ENCODE peak calls at places on chromosomes 5 and 9, in four cellular contexts. One of them, this sample, is unnamed.

GRCh38 chr9:36486454-36486932 is 86.2 kb upstream of the MELK start:
- DNase-seq in GM12878: no peak
- DNase-seq in HepG2: no peak
- DNase-seq in K562: peak
- DNase-seq in this sample: no peak

GRCh38 chr9:75238311-75238976 is 150.1 kb downstream of the OSTF1 start:
- DNase-seq in GM12878: peak
- DNase-seq in HepG2: peak
- DNase-seq in K562: peak
- DNase-seq in this sample: peak

GRCh38 chr9:121369595-121370265 is at the start of gene STOM:
- DNase-seq in GM12878: no peak
- DNase-seq in HepG2: peak
- DNase-seq in K562: no peak
- DNase-seq in this sample: peak

GRCh38 chr5:14286574-14287399 is 143.6 kb downstream of the TRIO start:
- DNase-seq in GM12878: peak
- DNase-seq in HepG2: no peak
- DNase-seq in K562: no peak
- DNase-seq in this sample: no peak

GRCh38 chr5:106331415-106331814 is 1339.3 kb downstream of the EFNA5 start:
- DNase-seq in GM12878: no peak
- DNase-seq in HepG2: no peak
- DNase-seq in K562: no peak
- DNase-seq in this sample: no peak

GRCh38 chr5:177388521-177389052 is 4.4 kb downstream of the SLC34A1 start:
- DNase-seq in GM12878: no peak
- DNase-seq in HepG2: no peak
- DNase-seq in K562: no peak
- DNase-seq in this sample: no peak

GRCh38 chr9:28810375-28811075 is 1237.2 kb upstream of the C9orf72 start:
- DNase-seq in GM12878: no peak
- DNase-seq in HepG2: no peak
- DNase-seq in K562: no peak
- DNase-seq in this sample: peak

GRCh38 chr9:99181621-99182020 is 40.1 kb downstream of the ALG2 start:
- DNase-seq in GM12878: peak
- DNase-seq in HepG2: no peak
- DNase-seq in K562: no peak
- DNase-seq in this sample: no peak

GRCh38 chr5:39584921-39585320 is 160.1 kb upstream of the DAB2 start:
- DNase-seq in GM12878: no peak
- DNase-seq in HepG2: no peak
- DNase-seq in K562: no peak
- DNase-seq in this sample: no peak

GRCh38 chr9:94920439-94920951 is 194.0 kb downstream of the AOPEP start:
- DNase-seq in GM12878: no peak
- DNase-seq in HepG2: no peak
- DNase-seq in K562: no peak
- DNase-seq in this sample: no peak

GRCh38 chr5:148858106-148858505 is 31.7 kb downstream of the ADRB2 start:
- DNase-seq in GM12878: no peak
- DNase-seq in HepG2: no peak
- DNase-seq in K562: no peak
- DNase-seq in this sample: no peak

GRCh38 chr5:174410716-174411512 is 313.5 kb upstream of the MSX2 start:
- DNase-seq in GM12878: no peak
- DNase-seq in HepG2: no peak
- DNase-seq in K562: no peak
- DNase-seq in this sample: peak

GRCh38 chr9:129318121-129319075 is 140.3 kb upstream of the IER5L start:
- DNase-seq in GM12878: no peak
- DNase-seq in HepG2: peak
- DNase-seq in K562: no peak
- DNase-seq in this sample: no peak

GRCh38 chr9:99497641-99498040 is 275.6 kb downstream of the SEC61B start:
- DNase-seq in GM12878: no peak
- DNase-seq in HepG2: no peak
- DNase-seq in K562: no peak
- DNase-seq in this sample: no peak

GRCh38 chr5:76715734-76716455 is at the start of gene F2R:
- DNase-seq in GM12878: no peak
- DNase-seq in HepG2: peak
- DNase-seq in K562: peak
- DNase-seq in this sample: peak

GRCh38 chr9:127087836-127088235 is 34.6 kb downstream of the ANGPTL2 start:
- DNase-seq in GM12878: no peak
- DNase-seq in HepG2: no peak
- DNase-seq in K562: no peak
- DNase-seq in this sample: no peak

GRCh38 chr5:83777856-83778255 is 57.2 kb upstream of the HAPLN1 start:
- DNase-seq in GM12878: no peak
- DNase-seq in HepG2: no peak
- DNase-seq in K562: no peak
- DNase-seq in this sample: no peak

GRCh38 chr9:77011973-77012817 is 7.3 kb upstream of the FOXB2 start:
- DNase-seq in GM12878: no peak
- DNase-seq in HepG2: peak
- DNase-seq in K562: peak
- DNase-seq in this sample: no peak

GRCh38 chr9:99451121-99451606 is 229.1 kb downstream of the SEC61B start:
- DNase-seq in GM12878: no peak
- DNase-seq in HepG2: no peak
- DNase-seq in K562: no peak
- DNase-seq in this sample: no peak

GRCh38 chr9:7192266-7192665 is 434.5 kb downstream of the KDM4C start:
- DNase-seq in GM12878: no peak
- DNase-seq in HepG2: no peak
- DNase-seq in K562: no peak
- DNase-seq in this sample: no peak

GRCh38 chr5:158976035-158976434 is 123.7 kb downstream of the EBF1 start:
- DNase-seq in GM12878: no peak
- DNase-seq in HepG2: no peak
- DNase-seq in K562: no peak
- DNase-seq in this sample: no peak

GRCh38 chr5:143613329-143613728 is 198.6 kb upstream of the HMHB1 start:
- DNase-seq in GM12878: no peak
- DNase-seq in HepG2: no peak
- DNase-seq in K562: no peak
- DNase-seq in this sample: no peak

GRCh38 chr9:11319477-11320060 is 706.8 kb upstream of the PTPRD start:
- DNase-seq in GM12878: no peak
- DNase-seq in HepG2: no peak
- DNase-seq in K562: no peak
- DNase-seq in this sample: peak

GRCh38 chr9:37410969-37411785 is 11.3 kb upstream of the GRHPR start:
- DNase-seq in GM12878: no peak
- DNase-seq in HepG2: peak
- DNase-seq in K562: peak
- DNase-seq in this sample: peak

GRCh38 chr9:125908138-125908537 is 161.0 kb downstream of the PBX3 start:
- DNase-seq in GM12878: no peak
- DNase-seq in HepG2: no peak
- DNase-seq in K562: no peak
- DNase-seq in this sample: no peak

GRCh38 chr9:4499917-4500316 is 9.6 kb downstream of the SLC1A1 start:
- DNase-seq in GM12878: no peak
- DNase-seq in HepG2: no peak
- DNase-seq in K562: no peak
- DNase-seq in this sample: no peak

GRCh38 chr5:52190737-52191136 is 597.0 kb upstream of the ITGA1 start:
- DNase-seq in GM12878: no peak
- DNase-seq in HepG2: no peak
- DNase-seq in K562: no peak
- DNase-seq in this sample: no peak

GRCh38 chr5:52786937-52787599 is 648 bp upstream of the ITGA1 start:
- DNase-seq in GM12878: no peak
- DNase-seq in HepG2: peak
- DNase-seq in K562: no peak
- DNase-seq in this sample: peak

GRCh38 chr5:1521671-1522600 is 1.8 kb downstream of the LPCAT1 start:
- DNase-seq in GM12878: no peak
- DNase-seq in HepG2: peak
- DNase-seq in K562: peak
- DNase-seq in this sample: no peak
- TF ChIP-seq BHLHE40 in GM12878: no peak
- TF ChIP-seq BHLHE40 in HepG2: no peak
- TF ChIP-seq BHLHE40 in K562: peak
- TF ChIP-seq BHLHE40 in this sample: no peak

DNA sequence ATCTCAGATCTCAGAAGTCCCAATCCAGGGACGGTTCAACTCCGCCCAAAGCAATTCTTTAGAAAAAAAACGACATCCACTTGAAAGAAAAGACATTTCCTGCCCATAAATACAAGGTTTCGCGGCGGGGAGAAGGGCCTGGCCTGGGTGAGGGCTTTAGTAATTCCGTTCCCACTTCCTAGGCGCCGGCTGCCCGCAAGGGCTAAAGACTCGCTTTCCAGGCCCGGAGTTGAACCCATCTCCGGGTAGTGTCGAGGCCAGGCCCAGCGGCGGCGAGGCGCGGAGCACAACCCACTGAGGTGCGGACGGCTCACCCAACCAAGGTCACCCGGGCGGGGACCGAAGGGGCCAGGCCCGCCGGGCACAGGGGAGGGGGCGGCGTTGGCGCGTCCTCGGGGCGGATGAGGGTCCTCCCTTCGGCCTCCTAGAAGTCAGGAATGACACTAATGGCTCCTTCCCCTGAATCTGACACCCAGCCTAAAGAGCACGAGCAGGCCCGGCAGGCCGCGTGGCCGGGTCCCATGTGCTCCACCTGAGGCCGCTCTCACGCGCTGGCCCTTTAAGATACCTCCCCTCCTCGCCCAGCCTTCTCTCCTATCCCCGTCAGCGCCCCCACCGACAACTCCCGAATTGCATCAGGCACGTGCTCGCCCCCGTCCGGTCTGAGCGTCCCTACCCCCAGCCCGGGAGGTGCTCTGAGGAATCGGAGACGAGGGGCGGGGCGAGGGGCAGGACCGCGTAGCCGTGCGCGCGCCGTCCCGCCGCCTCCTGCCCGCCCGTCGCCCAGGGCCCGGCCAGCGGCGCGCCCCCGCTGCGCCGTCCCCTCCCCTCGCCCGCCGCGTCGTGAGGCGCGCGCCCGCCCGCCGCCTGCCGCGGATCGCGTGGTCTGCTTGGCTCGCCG is 467 bp upstream of the LARP1 start:
- DNase-seq in GM12878: peak
- DNase-seq in HepG2: peak
- DNase-seq in K562: peak
- DNase-seq in this sample: peak
- TF ChIP-seq EP300 in GM12878: peak
- TF ChIP-seq EP300 in HepG2: peak
- TF ChIP-seq EP300 in K562: peak
- TF ChIP-seq EP300 in this sample: no peak

GRCh38 chr9:14983599-14983998 is 73.4 kb upstream of the FREM1 start:
- DNase-seq in GM12878: no peak
- DNase-seq in HepG2: no peak
- DNase-seq in K562: no peak
- DNase-seq in this sample: no peak
- H3K4me3 ChIP-seq in GM12878: no peak
- H3K4me3 ChIP-seq in HepG2: no peak
- H3K4me3 ChIP-seq in K562: no peak
- H3K4me3 ChIP-seq in this sample: no peak

GRCh38 chr5:10812218-10812617 is 51.2 kb upstream of the DAP start:
- DNase-seq in GM12878: no peak
- DNase-seq in HepG2: no peak
- DNase-seq in K562: no peak
- DNase-seq in this sample: no peak
- TF ChIP-seq BHLHE40 in GM12878: no peak
- TF ChIP-seq BHLHE40 in HepG2: no peak
- TF ChIP-seq BHLHE40 in K562: no peak
- TF ChIP-seq BHLHE40 in this sample: no peak

DNA sequence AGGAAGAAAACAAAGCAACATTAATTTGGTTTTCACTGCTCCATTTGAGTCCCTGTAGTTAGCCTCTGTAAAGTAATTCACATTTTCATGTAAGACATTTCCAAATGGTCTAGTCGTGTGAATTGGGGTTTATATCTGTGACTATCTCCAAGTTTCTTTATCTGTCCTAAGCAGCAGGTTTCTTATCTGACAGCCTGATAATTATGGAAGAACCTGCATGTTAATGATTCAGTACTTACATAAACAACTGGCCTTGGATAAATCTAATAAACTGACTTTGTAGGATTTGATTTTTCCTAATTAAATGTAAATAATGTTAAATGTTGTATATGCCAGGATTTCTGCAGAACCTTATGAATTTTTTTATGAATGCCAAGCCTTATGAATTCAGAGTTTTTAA is 964.9 kb downstream of the NR2F1-AS1 start:
- DNase-seq in GM12878: no peak
- DNase-seq in HepG2: no peak
- DNase-seq in K562: no peak
- DNase-seq in this sample: no peak
- TF ChIP-seq EP300 in GM12878: no peak
- TF ChIP-seq EP300 in HepG2: no peak
- TF ChIP-seq EP300 in K562: no peak
- TF ChIP-seq EP300 in this sample: no peak

GRCh38 chr9:114097613-114098020 is 1.5 kb downstream of the KIF12 start:
- DNase-seq in GM12878: no peak
- DNase-seq in HepG2: no peak
- DNase-seq in K562: no peak
- DNase-seq in this sample: no peak
- H3K4me3 ChIP-seq in GM12878: no peak
- H3K4me3 ChIP-seq in HepG2: no peak
- H3K4me3 ChIP-seq in K562: no peak
- H3K4me3 ChIP-seq in this sample: peak